ENCODE peak calls at places on chromosomes 6 and 20, in ten cellular contexts. N is AG04450, R is brain microvascular endothelial cell, P is heart right ventricle, C is NB4, Y is left ventricle myocardium inferior, G is osteoblast, Q is B cell, E is GM12865, L is tibial artery. A is an unnamed sample.

GRCh38 chr20:49276895-49277785 is 717 bp downstream of the ZNFX1 start:
- DNase-seq in E (peak), R (no peak), P (peak), N (no peak), L (peak), Y (peak), G (no peak), C (peak), Q (peak), A (no peak)

GRCh38 chr6:163113358-163113962 is 301.1 kb upstream of the QKI start:
- DNase-seq in Q (no peak), E (no peak), G (no peak), C (no peak), P (no peak), L (no peak), R (no peak), Y (no peak), N (no peak), A (no peak)

GRCh38 chr20:55415567-55416142 is 589.7 kb downstream of the CBLN4 start:
- DNase-seq in R (no peak), G (no peak), L (no peak), Y (no peak), Q (no peak), P (no peak), E (no peak), C (peak), N (no peak), A (no peak)

GRCh38 chr6:116030745-116031144 is 29.9 kb downstream of the FRK start:
- DNase-seq in C (no peak), G (no peak), R (no peak), N (no peak), Y (no peak), Q (no peak), P (no peak), E (no peak), L (no peak), A (no peak)

GRCh38 chr6:108988291-108988690 is 106.4 kb downstream of the SESN1 start:
- DNase-seq in E (no peak), N (no peak), G (no peak), Q (no peak), Y (no peak), L (no peak), R (no peak), P (no peak), C (no peak), A (no peak)

GRCh38 chr20:3839328-3839727 is 7.3 kb upstream of the MAVS start:
- DNase-seq in G (peak), C (peak), Q (no peak), E (peak), L (no peak), Y (no peak), P (no peak), N (no peak), R (no peak), A (no peak)

GRCh38 chr6:97053643-97054411 is 129.3 kb downstream of the KLHL32 start:
- DNase-seq in E (no peak), C (no peak), Q (no peak), Y (no peak), N (no peak), L (no peak), R (no peak), P (no peak), G (no peak), A (no peak)

GRCh38 chr6:156731436-156731835 is 45.7 kb upstream of the ARID1B start:
- DNase-seq in G (no peak), C (peak), E (no peak), Y (no peak), L (no peak), P (no peak), Q (no peak), N (no peak), R (peak), A (no peak)

GRCh38 chr20:24488064-24488799 is 18.8 kb downstream of the SYNDIG1 start:
- DNase-seq in P (no peak), G (no peak), E (no peak), N (no peak), Y (no peak), R (no peak), C (no peak), Q (no peak), L (no peak), A (no peak)

GRCh38 chr6:161271343-161272019 is 2.4 kb downstream of the AGPAT4 start:
- DNase-seq in Y (no peak), Q (no peak), L (no peak), N (no peak), P (no peak), E (no peak), C (peak), G (no peak), R (no peak), A (no peak)

GRCh38 chr6:62393608-62394007 is 107.6 kb upstream of the KHDRBS2 start:
- DNase-seq in L (no peak), E (no peak), G (no peak), Q (no peak), P (no peak), C (peak), Y (no peak), R (no peak), N (no peak), A (no peak)

GRCh38 chr20:24158271-24158670 is 169.7 kb upstream of the GGTLC1 start:
- DNase-seq in E (no peak), N (no peak), P (no peak), C (no peak), G (no peak), L (no peak), Q (no peak), R (no peak), Y (no peak), A (no peak)

GRCh38 chr6:140572129-140572528 is 1197.7 kb upstream of the CITED2 start:
- DNase-seq in L (no peak), Y (no peak), C (peak), P (no peak), E (peak), R (peak), N (peak), G (peak), Q (no peak), A (no peak)

GRCh38 chr6:156638581-156638980 is 138.6 kb upstream of the ARID1B start:
- DNase-seq in C (no peak), G (no peak), Q (no peak), E (no peak), L (no peak), N (no peak), P (no peak), Y (no peak), R (no peak), A (no peak)

GRCh38 chr6:134707342-134707982 is 242.4 kb downstream of the ALDH8A1 start:
- DNase-seq in P (no peak), E (no peak), Q (no peak), C (peak), Y (no peak), L (no peak), G (no peak), R (peak), N (no peak), A (no peak)

GRCh38 chr6:158910484-158911075 is 89.4 kb downstream of the RSPH3 start:
- DNase-seq in C (no peak), R (no peak), Y (no peak), G (no peak), P (no peak), Q (peak), E (peak), N (no peak), L (no peak), A (no peak)

GRCh38 chr6:158849899-158850806 is 31.0 kb upstream of the EZR start:
- DNase-seq in E (peak), R (peak), G (peak), Q (peak), Y (no peak), L (no peak), P (no peak), C (peak), N (peak), A (peak)

GRCh38 chr6:352896-353470 is 38.6 kb upstream of the IRF4 start:
- DNase-seq in N (no peak), Q (no peak), P (no peak), E (no peak), L (no peak), G (no peak), R (no peak), Y (no peak), C (peak), A (no peak)

GRCh38 chr6:63882208-63882607 is 246.6 kb downstream of the PHF3 start:
- DNase-seq in E (no peak), Q (no peak), G (no peak), Y (no peak), R (no peak), L (no peak), C (no peak), N (no peak), P (no peak), A (no peak)

GRCh38 chr20:48711696-48712464 is 115.9 kb downstream of the PREX1 start:
- DNase-seq in G (no peak), Y (no peak), L (no peak), P (no peak), C (no peak), Q (no peak), N (no peak), E (no peak), R (no peak), A (no peak)

GRCh38 chr6:130783416-130784107 is 43.6 kb upstream of the SMLR1 start:
- DNase-seq in L (no peak), E (no peak), G (no peak), Y (no peak), P (no peak), N (no peak), R (no peak), Q (no peak), C (no peak), A (no peak)

GRCh38 chr20:10557685-10558084 is 116.1 kb downstream of the JAG1 start:
- DNase-seq in E (no peak), Q (no peak), P (no peak), G (no peak), C (no peak), N (no peak), Y (no peak), L (no peak), R (no peak), A (no peak)

GRCh38 chr20:38023181-38024085 is 9.8 kb downstream of the TTI1 start:
- DNase-seq in G (peak), E (no peak), Y (no peak), Q (no peak), R (peak), L (no peak), C (no peak), N (peak), P (no peak), A (no peak)

DNA sequence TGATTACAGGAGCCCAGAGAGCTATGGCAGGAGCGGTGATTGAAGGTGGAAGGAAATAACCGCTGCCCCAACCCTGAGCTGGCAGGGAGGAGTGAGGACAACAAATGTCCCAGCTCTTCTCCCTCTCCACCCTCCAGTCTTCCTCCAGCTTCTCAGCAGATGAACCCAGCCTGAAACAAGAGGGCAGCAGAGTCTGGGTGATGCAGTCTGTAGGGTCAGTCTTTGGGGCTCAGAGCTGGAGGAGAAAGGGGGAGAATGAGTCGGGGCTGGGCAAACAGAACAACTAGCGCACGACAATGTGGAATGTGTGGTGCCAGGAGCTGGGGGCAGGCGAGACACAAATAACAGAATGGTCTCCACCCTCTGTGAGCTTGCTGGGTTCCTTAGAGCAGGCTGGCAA is 4.5 kb upstream of the GUCA1A start:
- DNase-seq in Q (no peak), Y (no peak), E (no peak), C (no peak), P (no peak), N (no peak), L (no peak), G (no peak), R (no peak), A (no peak)
- TF ChIP-seq CTCF in Q (no peak), Y (no peak), E (no peak), C (no peak), P (no peak), N (peak), L (no peak), G (no peak), R (peak), A (no peak)

DNA sequence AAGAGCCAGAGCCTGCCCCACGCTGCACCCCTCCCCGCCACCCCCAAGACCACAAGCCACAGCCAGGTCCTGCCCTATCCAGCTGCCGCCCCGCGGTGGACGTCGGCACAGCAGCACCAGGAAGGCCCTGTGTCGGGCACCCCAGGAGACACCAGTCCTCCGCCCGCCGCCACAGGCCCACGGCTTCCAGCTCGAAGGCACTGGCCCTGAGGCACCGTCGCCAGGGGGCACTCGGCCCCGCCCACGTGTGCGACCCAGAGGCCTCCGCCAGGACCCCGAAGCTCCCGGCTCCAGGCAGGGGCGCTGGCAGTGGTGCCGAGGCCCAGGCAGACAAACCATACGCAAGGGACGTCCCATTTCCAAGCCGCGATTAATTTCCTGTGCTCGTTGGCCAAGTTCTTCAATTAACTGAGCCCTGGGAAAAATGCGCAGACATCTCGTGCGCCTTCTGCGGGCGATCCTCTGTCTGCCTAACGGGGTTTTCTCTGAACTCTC is 19.4 kb downstream of the KCNQ2 start:
- DNase-seq in G (peak), Y (no peak), E (peak), N (no peak), Q (no peak), R (no peak), L (no peak), P (no peak), C (peak), A (no peak)
- TF ChIP-seq CTCF in G (peak), Y (peak), E (peak), N (no peak), Q (no peak), R (peak), L (no peak), P (no peak), C (peak), A (no peak)

GRCh38 chr6:31592396-31592771 is 422 bp downstream of the NCR3 start:
- DNase-seq in Y (no peak), Q (no peak), R (no peak), E (no peak), N (no peak), G (no peak), L (no peak), P (no peak), C (no peak), A (no peak)

DNA sequence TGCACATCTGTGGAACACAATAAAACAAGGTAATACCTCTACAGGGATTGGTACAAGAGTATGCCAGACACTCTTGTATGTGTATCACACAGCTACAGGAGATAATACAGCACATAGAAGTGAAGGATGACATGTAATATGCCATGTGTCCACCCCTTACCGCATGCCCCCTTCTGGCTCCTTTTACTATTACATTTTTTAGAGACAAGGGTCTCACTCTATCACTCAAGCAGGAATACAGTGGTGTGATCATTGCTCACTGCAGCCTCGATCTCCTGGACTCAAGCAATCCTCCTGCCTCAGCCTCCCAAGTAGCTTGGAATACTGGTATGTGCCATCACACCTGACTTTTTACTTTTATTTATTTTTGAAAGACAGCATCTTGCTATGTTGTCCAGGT is 4.2 kb upstream of the NCR3 start:
- DNase-seq in N (no peak), P (no peak), L (no peak), E (peak), R (peak), G (peak), Q (no peak), C (peak), Y (no peak), A (no peak)
- TF ChIP-seq CTCF in N (peak), P (no peak), L (peak), E (peak), R (peak), G (peak), Q (peak), C (peak), Y (peak), A (peak)

GRCh38 chr6:46042355-46042999 is 26.8 kb upstream of the CLIC5 start:
- DNase-seq in Q (no peak), L (no peak), E (peak), R (peak), Y (peak), G (no peak), C (peak), N (no peak), P (no peak), A (no peak)
- TF ChIP-seq CTCF in Q (peak), L (peak), E (peak), R (peak), Y (peak), G (peak), C (peak), N (peak), P (peak), A (peak)

A was measured in CD14-positive monocyte.